ENCODE peak calls at places on chromosome 21, in nine cellular contexts. One of them, this sample, is unnamed.

GRCh38 chr21:38831526-38832467 is 26.1 kb downstream of the ETS2 start:
- DNase-seq in stimulated activated CD4-positive, alpha-beta T cell treated with anti-CD3 and anti-CD28 coated beads, Interleukin-1b, Interleukin-23, amount 100 ng/mL, for 48 hours: peak; percentile 59
- DNase-seq in iPS-NIHi11: no peak
- DNase-seq in effector memory CD4-positive, alpha-beta T cell: peak; percentile 12
- DNase-seq in CD4-positive, alpha-beta T cell: no peak
- DNase-seq in activated T-helper 9 cell treated with anti-CD3 and anti-CD28 coated beads, Interleukin-2, amount 50 U/mL, for 16 hours: no peak
- DNase-seq in midbrain: no peak
- DNase-seq in activated CD8-positive, alpha-beta memory T cell treated with anti-CD3 and anti-CD28 coated beads, Interleukin-2, amount 10 ng/mL, durations not matched to agents 7 days and 5 days: peak; percentile 47
- DNase-seq in NCI-H1417 treated with DMSO at 0.1 percent for 48 hours: no peak
- DNase-seq in this sample: peak; percentile 89

GRCh38 chr21:29302340-29302991 is 3.7 kb downstream of the BACH1 start:
- DNase-seq in stimulated activated CD4-positive, alpha-beta T cell treated with anti-CD3 and anti-CD28 coated beads, Interleukin-1b, Interleukin-23, amount 100 ng/mL, for 48 hours: no peak
- DNase-seq in iPS-NIHi11: no peak
- DNase-seq in effector memory CD4-positive, alpha-beta T cell: no peak
- DNase-seq in CD4-positive, alpha-beta T cell: no peak
- DNase-seq in activated T-helper 9 cell treated with anti-CD3 and anti-CD28 coated beads, Interleukin-2, amount 50 U/mL, for 16 hours: no peak
- DNase-seq in midbrain: no peak
- DNase-seq in activated CD8-positive, alpha-beta memory T cell treated with anti-CD3 and anti-CD28 coated beads, Interleukin-2, amount 10 ng/mL, durations not matched to agents 7 days and 5 days: no peak
- DNase-seq in NCI-H1417 treated with DMSO at 0.1 percent for 48 hours: no peak
- DNase-seq in this sample: no peak

GRCh38 chr21:15624646-15625045 is 105.1 kb upstream of the USP25 start:
- DNase-seq in stimulated activated CD4-positive, alpha-beta T cell treated with anti-CD3 and anti-CD28 coated beads, Interleukin-1b, Interleukin-23, amount 100 ng/mL, for 48 hours: no peak
- DNase-seq in iPS-NIHi11: no peak
- DNase-seq in effector memory CD4-positive, alpha-beta T cell: no peak
- DNase-seq in CD4-positive, alpha-beta T cell: no peak
- DNase-seq in activated T-helper 9 cell treated with anti-CD3 and anti-CD28 coated beads, Interleukin-2, amount 50 U/mL, for 16 hours: no peak
- DNase-seq in midbrain: no peak
- DNase-seq in activated CD8-positive, alpha-beta memory T cell treated with anti-CD3 and anti-CD28 coated beads, Interleukin-2, amount 10 ng/mL, durations not matched to agents 7 days and 5 days: no peak
- DNase-seq in NCI-H1417 treated with DMSO at 0.1 percent for 48 hours: no peak
- DNase-seq in this sample: no peak

GRCh38 chr21:41167348-41168342 is at the start of gene BACE2:
- DNase-seq in stimulated activated CD4-positive, alpha-beta T cell treated with anti-CD3 and anti-CD28 coated beads, Interleukin-1b, Interleukin-23, amount 100 ng/mL, for 48 hours: peak; percentile 39
- DNase-seq in iPS-NIHi11: peak; percentile 86
- DNase-seq in effector memory CD4-positive, alpha-beta T cell: no peak
- DNase-seq in CD4-positive, alpha-beta T cell: peak; percentile 13
- DNase-seq in activated T-helper 9 cell treated with anti-CD3 and anti-CD28 coated beads, Interleukin-2, amount 50 U/mL, for 16 hours: no peak
- DNase-seq in midbrain: peak; percentile 62
- DNase-seq in activated CD8-positive, alpha-beta memory T cell treated with anti-CD3 and anti-CD28 coated beads, Interleukin-2, amount 10 ng/mL, durations not matched to agents 7 days and 5 days: peak; percentile 68
- DNase-seq in NCI-H1417 treated with DMSO at 0.1 percent for 48 hours: no peak
- DNase-seq in this sample: peak; percentile 63

GRCh38 chr21:46226920-46227599 is 1.5 kb downstream of the LSS start:
- DNase-seq in stimulated activated CD4-positive, alpha-beta T cell treated with anti-CD3 and anti-CD28 coated beads, Interleukin-1b, Interleukin-23, amount 100 ng/mL, for 48 hours: no peak
- DNase-seq in iPS-NIHi11: no peak
- DNase-seq in effector memory CD4-positive, alpha-beta T cell: no peak
- DNase-seq in CD4-positive, alpha-beta T cell: no peak
- DNase-seq in activated T-helper 9 cell treated with anti-CD3 and anti-CD28 coated beads, Interleukin-2, amount 50 U/mL, for 16 hours: no peak
- DNase-seq in midbrain: no peak
- DNase-seq in activated CD8-positive, alpha-beta memory T cell treated with anti-CD3 and anti-CD28 coated beads, Interleukin-2, amount 10 ng/mL, durations not matched to agents 7 days and 5 days: peak; percentile 41
- DNase-seq in NCI-H1417 treated with DMSO at 0.1 percent for 48 hours: no peak
- DNase-seq in this sample: peak; percentile 21

GRCh38 chr21:46208761-46209721 is 19.5 kb downstream of the LSS start:
- DNase-seq in stimulated activated CD4-positive, alpha-beta T cell treated with anti-CD3 and anti-CD28 coated beads, Interleukin-1b, Interleukin-23, amount 100 ng/mL, for 48 hours: no peak
- DNase-seq in iPS-NIHi11: no peak
- DNase-seq in effector memory CD4-positive, alpha-beta T cell: no peak
- DNase-seq in CD4-positive, alpha-beta T cell: no peak
- DNase-seq in activated T-helper 9 cell treated with anti-CD3 and anti-CD28 coated beads, Interleukin-2, amount 50 U/mL, for 16 hours: no peak
- DNase-seq in midbrain: no peak
- DNase-seq in activated CD8-positive, alpha-beta memory T cell treated with anti-CD3 and anti-CD28 coated beads, Interleukin-2, amount 10 ng/mL, durations not matched to agents 7 days and 5 days: no peak
- DNase-seq in NCI-H1417 treated with DMSO at 0.1 percent for 48 hours: no peak
- DNase-seq in this sample: no peak

GRCh38 chr21:32392880-32393676 is at the start of gene URB1:
- DNase-seq in stimulated activated CD4-positive, alpha-beta T cell treated with anti-CD3 and anti-CD28 coated beads, Interleukin-1b, Interleukin-23, amount 100 ng/mL, for 48 hours: peak; percentile 92
- DNase-seq in iPS-NIHi11: peak; percentile 99
- DNase-seq in effector memory CD4-positive, alpha-beta T cell: peak; percentile 92
- DNase-seq in CD4-positive, alpha-beta T cell: peak; percentile 96
- DNase-seq in activated T-helper 9 cell treated with anti-CD3 and anti-CD28 coated beads, Interleukin-2, amount 50 U/mL, for 16 hours: peak; percentile 92
- DNase-seq in midbrain: peak; percentile 96
- DNase-seq in activated CD8-positive, alpha-beta memory T cell treated with anti-CD3 and anti-CD28 coated beads, Interleukin-2, amount 10 ng/mL, durations not matched to agents 7 days and 5 days: peak; percentile 95
- DNase-seq in NCI-H1417 treated with DMSO at 0.1 percent for 48 hours: peak; percentile 76
- DNase-seq in this sample: peak; percentile 59

GRCh38 chr21:36692125-36692843 is 6.6 kb upstream of the SIM2 start:
- DNase-seq in stimulated activated CD4-positive, alpha-beta T cell treated with anti-CD3 and anti-CD28 coated beads, Interleukin-1b, Interleukin-23, amount 100 ng/mL, for 48 hours: no peak
- DNase-seq in iPS-NIHi11: no peak
- DNase-seq in effector memory CD4-positive, alpha-beta T cell: no peak
- DNase-seq in CD4-positive, alpha-beta T cell: no peak
- DNase-seq in activated T-helper 9 cell treated with anti-CD3 and anti-CD28 coated beads, Interleukin-2, amount 50 U/mL, for 16 hours: no peak
- DNase-seq in midbrain: no peak
- DNase-seq in activated CD8-positive, alpha-beta memory T cell treated with anti-CD3 and anti-CD28 coated beads, Interleukin-2, amount 10 ng/mL, durations not matched to agents 7 days and 5 days: no peak
- DNase-seq in NCI-H1417 treated with DMSO at 0.1 percent for 48 hours: no peak
- DNase-seq in this sample: no peak

GRCh38 chr21:40841524-40842196 is 5.3 kb downstream of the DSCAM start:
- DNase-seq in stimulated activated CD4-positive, alpha-beta T cell treated with anti-CD3 and anti-CD28 coated beads, Interleukin-1b, Interleukin-23, amount 100 ng/mL, for 48 hours: peak; percentile 4
- DNase-seq in iPS-NIHi11: peak; percentile 52
- DNase-seq in effector memory CD4-positive, alpha-beta T cell: no peak
- DNase-seq in CD4-positive, alpha-beta T cell: no peak
- DNase-seq in activated T-helper 9 cell treated with anti-CD3 and anti-CD28 coated beads, Interleukin-2, amount 50 U/mL, for 16 hours: no peak
- DNase-seq in midbrain: peak; percentile 52
- DNase-seq in activated CD8-positive, alpha-beta memory T cell treated with anti-CD3 and anti-CD28 coated beads, Interleukin-2, amount 10 ng/mL, durations not matched to agents 7 days and 5 days: no peak
- DNase-seq in NCI-H1417 treated with DMSO at 0.1 percent for 48 hours: peak; percentile 58
- DNase-seq in this sample: no peak

GRCh38 chr21:26777166-26777565 is 68.0 kb downstream of the ADAMTS1 start:
- DNase-seq in stimulated activated CD4-positive, alpha-beta T cell treated with anti-CD3 and anti-CD28 coated beads, Interleukin-1b, Interleukin-23, amount 100 ng/mL, for 48 hours: no peak
- DNase-seq in iPS-NIHi11: no peak
- DNase-seq in effector memory CD4-positive, alpha-beta T cell: no peak
- DNase-seq in CD4-positive, alpha-beta T cell: no peak
- DNase-seq in activated T-helper 9 cell treated with anti-CD3 and anti-CD28 coated beads, Interleukin-2, amount 50 U/mL, for 16 hours: no peak
- DNase-seq in midbrain: no peak
- DNase-seq in activated CD8-positive, alpha-beta memory T cell treated with anti-CD3 and anti-CD28 coated beads, Interleukin-2, amount 10 ng/mL, durations not matched to agents 7 days and 5 days: no peak
- DNase-seq in NCI-H1417 treated with DMSO at 0.1 percent for 48 hours: no peak
- DNase-seq in this sample: no peak

GRCh38 chr21:39523398-39523797 is 71.6 kb downstream of the SH3BGR start:
- DNase-seq in stimulated activated CD4-positive, alpha-beta T cell treated with anti-CD3 and anti-CD28 coated beads, Interleukin-1b, Interleukin-23, amount 100 ng/mL, for 48 hours: no peak
- DNase-seq in iPS-NIHi11: no peak
- DNase-seq in effector memory CD4-positive, alpha-beta T cell: no peak
- DNase-seq in CD4-positive, alpha-beta T cell: no peak
- DNase-seq in activated T-helper 9 cell treated with anti-CD3 and anti-CD28 coated beads, Interleukin-2, amount 50 U/mL, for 16 hours: no peak
- DNase-seq in midbrain: no peak
- DNase-seq in activated CD8-positive, alpha-beta memory T cell treated with anti-CD3 and anti-CD28 coated beads, Interleukin-2, amount 10 ng/mL, durations not matched to agents 7 days and 5 days: no peak
- DNase-seq in NCI-H1417 treated with DMSO at 0.1 percent for 48 hours: no peak
- DNase-seq in this sample: peak; percentile 8

GRCh38 chr21:36015096-36015495 is 45.2 kb downstream of the SETD4 start:
- DNase-seq in stimulated activated CD4-positive, alpha-beta T cell treated with anti-CD3 and anti-CD28 coated beads, Interleukin-1b, Interleukin-23, amount 100 ng/mL, for 48 hours: no peak
- DNase-seq in iPS-NIHi11: no peak
- DNase-seq in effector memory CD4-positive, alpha-beta T cell: no peak
- DNase-seq in CD4-positive, alpha-beta T cell: no peak
- DNase-seq in activated T-helper 9 cell treated with anti-CD3 and anti-CD28 coated beads, Interleukin-2, amount 50 U/mL, for 16 hours: no peak
- DNase-seq in midbrain: no peak
- DNase-seq in activated CD8-positive, alpha-beta memory T cell treated with anti-CD3 and anti-CD28 coated beads, Interleukin-2, amount 10 ng/mL, durations not matched to agents 7 days and 5 days: no peak
- DNase-seq in NCI-H1417 treated with DMSO at 0.1 percent for 48 hours: no peak
- DNase-seq in this sample: no peak

GRCh38 chr21:22965455-22966125 is 1967.4 kb downstream of the NCAM2 start:
- DNase-seq in stimulated activated CD4-positive, alpha-beta T cell treated with anti-CD3 and anti-CD28 coated beads, Interleukin-1b, Interleukin-23, amount 100 ng/mL, for 48 hours: no peak
- DNase-seq in iPS-NIHi11: no peak
- DNase-seq in effector memory CD4-positive, alpha-beta T cell: no peak
- DNase-seq in CD4-positive, alpha-beta T cell: no peak
- DNase-seq in activated T-helper 9 cell treated with anti-CD3 and anti-CD28 coated beads, Interleukin-2, amount 50 U/mL, for 16 hours: no peak
- DNase-seq in midbrain: no peak
- DNase-seq in activated CD8-positive, alpha-beta memory T cell treated with anti-CD3 and anti-CD28 coated beads, Interleukin-2, amount 10 ng/mL, durations not matched to agents 7 days and 5 days: no peak
- DNase-seq in NCI-H1417 treated with DMSO at 0.1 percent for 48 hours: no peak
- DNase-seq in this sample: no peak

GRCh38 chr21:43758132-43758619 is 17.9 kb downstream of the CSTB start:
- DNase-seq in stimulated activated CD4-positive, alpha-beta T cell treated with anti-CD3 and anti-CD28 coated beads, Interleukin-1b, Interleukin-23, amount 100 ng/mL, for 48 hours: no peak
- DNase-seq in iPS-NIHi11: no peak
- DNase-seq in effector memory CD4-positive, alpha-beta T cell: no peak
- DNase-seq in CD4-positive, alpha-beta T cell: no peak
- DNase-seq in activated T-helper 9 cell treated with anti-CD3 and anti-CD28 coated beads, Interleukin-2, amount 50 U/mL, for 16 hours: no peak
- DNase-seq in midbrain: peak; percentile 44
- DNase-seq in activated CD8-positive, alpha-beta memory T cell treated with anti-CD3 and anti-CD28 coated beads, Interleukin-2, amount 10 ng/mL, durations not matched to agents 7 days and 5 days: no peak
- DNase-seq in NCI-H1417 treated with DMSO at 0.1 percent for 48 hours: no peak
- DNase-seq in this sample: peak; percentile 71

GRCh38 chr21:16455978-16456377 is 726.2 kb downstream of the USP25 start:
- DNase-seq in stimulated activated CD4-positive, alpha-beta T cell treated with anti-CD3 and anti-CD28 coated beads, Interleukin-1b, Interleukin-23, amount 100 ng/mL, for 48 hours: no peak
- DNase-seq in iPS-NIHi11: no peak
- DNase-seq in effector memory CD4-positive, alpha-beta T cell: no peak
- DNase-seq in CD4-positive, alpha-beta T cell: no peak
- DNase-seq in activated T-helper 9 cell treated with anti-CD3 and anti-CD28 coated beads, Interleukin-2, amount 50 U/mL, for 16 hours: no peak
- DNase-seq in midbrain: peak; percentile 77
- DNase-seq in activated CD8-positive, alpha-beta memory T cell treated with anti-CD3 and anti-CD28 coated beads, Interleukin-2, amount 10 ng/mL, durations not matched to agents 7 days and 5 days: no peak
- DNase-seq in NCI-H1417 treated with DMSO at 0.1 percent for 48 hours: no peak
- DNase-seq in this sample: no peak

GRCh38 chr21:16842716-16843115 is 670.1 kb upstream of the CXADR start:
- DNase-seq in stimulated activated CD4-positive, alpha-beta T cell treated with anti-CD3 and anti-CD28 coated beads, Interleukin-1b, Interleukin-23, amount 100 ng/mL, for 48 hours: no peak
- DNase-seq in iPS-NIHi11: no peak
- DNase-seq in effector memory CD4-positive, alpha-beta T cell: no peak
- DNase-seq in CD4-positive, alpha-beta T cell: no peak
- DNase-seq in activated T-helper 9 cell treated with anti-CD3 and anti-CD28 coated beads, Interleukin-2, amount 50 U/mL, for 16 hours: no peak
- DNase-seq in midbrain: no peak
- DNase-seq in activated CD8-positive, alpha-beta memory T cell treated with anti-CD3 and anti-CD28 coated beads, Interleukin-2, amount 10 ng/mL, durations not matched to agents 7 days and 5 days: no peak
- DNase-seq in NCI-H1417 treated with DMSO at 0.1 percent for 48 hours: no peak
- DNase-seq in this sample: no peak

GRCh38 chr21:43916691-43917514 is 51.9 kb downstream of the AGPAT3 start:
- DNase-seq in stimulated activated CD4-positive, alpha-beta T cell treated with anti-CD3 and anti-CD28 coated beads, Interleukin-1b, Interleukin-23, amount 100 ng/mL, for 48 hours: peak; percentile 66
- DNase-seq in iPS-NIHi11: no peak
- DNase-seq in effector memory CD4-positive, alpha-beta T cell: peak; percentile 29
- DNase-seq in CD4-positive, alpha-beta T cell: peak; percentile 67
- DNase-seq in activated T-helper 9 cell treated with anti-CD3 and anti-CD28 coated beads, Interleukin-2, amount 50 U/mL, for 16 hours: peak; percentile 37
- DNase-seq in midbrain: no peak
- DNase-seq in activated CD8-positive, alpha-beta memory T cell treated with anti-CD3 and anti-CD28 coated beads, Interleukin-2, amount 10 ng/mL, durations not matched to agents 7 days and 5 days: peak; percentile 83
- DNase-seq in NCI-H1417 treated with DMSO at 0.1 percent for 48 hours: no peak
- DNase-seq in this sample: peak; percentile 16

GRCh38 chr21:17526771-17527170 is 13.9 kb downstream of the CXADR start:
- DNase-seq in stimulated activated CD4-positive, alpha-beta T cell treated with anti-CD3 and anti-CD28 coated beads, Interleukin-1b, Interleukin-23, amount 100 ng/mL, for 48 hours: no peak
- DNase-seq in iPS-NIHi11: no peak
- DNase-seq in effector memory CD4-positive, alpha-beta T cell: no peak
- DNase-seq in CD4-positive, alpha-beta T cell: no peak
- DNase-seq in activated T-helper 9 cell treated with anti-CD3 and anti-CD28 coated beads, Interleukin-2, amount 50 U/mL, for 16 hours: no peak
- DNase-seq in midbrain: no peak
- DNase-seq in activated CD8-positive, alpha-beta memory T cell treated with anti-CD3 and anti-CD28 coated beads, Interleukin-2, amount 10 ng/mL, durations not matched to agents 7 days and 5 days: no peak
- DNase-seq in NCI-H1417 treated with DMSO at 0.1 percent for 48 hours: no peak
- DNase-seq in this sample: no peak

GRCh38 chr21:31162827-31163226 is 124.6 kb upstream of the KRTAP19-8 start:
- DNase-seq in stimulated activated CD4-positive, alpha-beta T cell treated with anti-CD3 and anti-CD28 coated beads, Interleukin-1b, Interleukin-23, amount 100 ng/mL, for 48 hours: no peak
- DNase-seq in iPS-NIHi11: no peak
- DNase-seq in effector memory CD4-positive, alpha-beta T cell: no peak
- DNase-seq in CD4-positive, alpha-beta T cell: no peak
- DNase-seq in activated T-helper 9 cell treated with anti-CD3 and anti-CD28 coated beads, Interleukin-2, amount 50 U/mL, for 16 hours: no peak
- DNase-seq in midbrain: peak; percentile 26
- DNase-seq in activated CD8-positive, alpha-beta memory T cell treated with anti-CD3 and anti-CD28 coated beads, Interleukin-2, amount 10 ng/mL, durations not matched to agents 7 days and 5 days: no peak
- DNase-seq in NCI-H1417 treated with DMSO at 0.1 percent for 48 hours: no peak
- DNase-seq in this sample: peak; percentile 74

GRCh38 chr21:28436286-28436932 is 556.3 kb downstream of the LTN1 start:
- DNase-seq in stimulated activated CD4-positive, alpha-beta T cell treated with anti-CD3 and anti-CD28 coated beads, Interleukin-1b, Interleukin-23, amount 100 ng/mL, for 48 hours: no peak
- DNase-seq in iPS-NIHi11: no peak
- DNase-seq in effector memory CD4-positive, alpha-beta T cell: no peak
- DNase-seq in CD4-positive, alpha-beta T cell: no peak
- DNase-seq in activated T-helper 9 cell treated with anti-CD3 and anti-CD28 coated beads, Interleukin-2, amount 50 U/mL, for 16 hours: no peak
- DNase-seq in midbrain: no peak
- DNase-seq in activated CD8-positive, alpha-beta memory T cell treated with anti-CD3 and anti-CD28 coated beads, Interleukin-2, amount 10 ng/mL, durations not matched to agents 7 days and 5 days: no peak
- DNase-seq in NCI-H1417 treated with DMSO at 0.1 percent for 48 hours: no peak
- DNase-seq in this sample: peak; percentile 59

GRCh38 chr21:35333831-35334593 is 284.9 kb upstream of the RUNX1 start:
- DNase-seq in stimulated activated CD4-positive, alpha-beta T cell treated with anti-CD3 and anti-CD28 coated beads, Interleukin-1b, Interleukin-23, amount 100 ng/mL, for 48 hours: no peak
- DNase-seq in iPS-NIHi11: no peak
- DNase-seq in effector memory CD4-positive, alpha-beta T cell: no peak
- DNase-seq in CD4-positive, alpha-beta T cell: no peak
- DNase-seq in activated T-helper 9 cell treated with anti-CD3 and anti-CD28 coated beads, Interleukin-2, amount 50 U/mL, for 16 hours: no peak
- DNase-seq in midbrain: no peak
- DNase-seq in activated CD8-positive, alpha-beta memory T cell treated with anti-CD3 and anti-CD28 coated beads, Interleukin-2, amount 10 ng/mL, durations not matched to agents 7 days and 5 days: no peak
- DNase-seq in NCI-H1417 treated with DMSO at 0.1 percent for 48 hours: no peak
- DNase-seq in this sample: no peak

GRCh38 chr21:44846485-44847260 is 26.8 kb downstream of the PTTG1IP start:
- DNase-seq in stimulated activated CD4-positive, alpha-beta T cell treated with anti-CD3 and anti-CD28 coated beads, Interleukin-1b, Interleukin-23, amount 100 ng/mL, for 48 hours: peak; percentile 52
- DNase-seq in iPS-NIHi11: no peak
- DNase-seq in effector memory CD4-positive, alpha-beta T cell: no peak
- DNase-seq in CD4-positive, alpha-beta T cell: peak; percentile 28
- DNase-seq in activated T-helper 9 cell treated with anti-CD3 and anti-CD28 coated beads, Interleukin-2, amount 50 U/mL, for 16 hours: no peak
- DNase-seq in midbrain: peak; percentile 38
- DNase-seq in activated CD8-positive, alpha-beta memory T cell treated with anti-CD3 and anti-CD28 coated beads, Interleukin-2, amount 10 ng/mL, durations not matched to agents 7 days and 5 days: peak; percentile 52
- DNase-seq in NCI-H1417 treated with DMSO at 0.1 percent for 48 hours: no peak
- DNase-seq in this sample: no peak

GRCh38 chr21:37645848-37646247 is 270.4 kb downstream of the KCNJ6 start:
- DNase-seq in stimulated activated CD4-positive, alpha-beta T cell treated with anti-CD3 and anti-CD28 coated beads, Interleukin-1b, Interleukin-23, amount 100 ng/mL, for 48 hours: no peak
- DNase-seq in iPS-NIHi11: no peak
- DNase-seq in effector memory CD4-positive, alpha-beta T cell: no peak
- DNase-seq in CD4-positive, alpha-beta T cell: no peak
- DNase-seq in activated T-helper 9 cell treated with anti-CD3 and anti-CD28 coated beads, Interleukin-2, amount 50 U/mL, for 16 hours: no peak
- DNase-seq in midbrain: no peak
- DNase-seq in activated CD8-positive, alpha-beta memory T cell treated with anti-CD3 and anti-CD28 coated beads, Interleukin-2, amount 10 ng/mL, durations not matched to agents 7 days and 5 days: no peak
- DNase-seq in NCI-H1417 treated with DMSO at 0.1 percent for 48 hours: no peak
- DNase-seq in this sample: no peak

GRCh38 chr21:43306911-43307676 is 119.8 kb downstream of the SIK1 start:
- DNase-seq in stimulated activated CD4-positive, alpha-beta T cell treated with anti-CD3 and anti-CD28 coated beads, Interleukin-1b, Interleukin-23, amount 100 ng/mL, for 48 hours: no peak
- DNase-seq in iPS-NIHi11: no peak
- DNase-seq in effector memory CD4-positive, alpha-beta T cell: no peak
- DNase-seq in CD4-positive, alpha-beta T cell: no peak
- DNase-seq in activated T-helper 9 cell treated with anti-CD3 and anti-CD28 coated beads, Interleukin-2, amount 50 U/mL, for 16 hours: no peak
- DNase-seq in midbrain: no peak
- DNase-seq in activated CD8-positive, alpha-beta memory T cell treated with anti-CD3 and anti-CD28 coated beads, Interleukin-2, amount 10 ng/mL, durations not matched to agents 7 days and 5 days: no peak
- DNase-seq in NCI-H1417 treated with DMSO at 0.1 percent for 48 hours: no peak
- DNase-seq in this sample: peak; percentile 9

GRCh38 chr21:28810826-28811524 is 181.7 kb downstream of the LTN1 start:
- DNase-seq in stimulated activated CD4-positive, alpha-beta T cell treated with anti-CD3 and anti-CD28 coated beads, Interleukin-1b, Interleukin-23, amount 100 ng/mL, for 48 hours: no peak
- DNase-seq in iPS-NIHi11: no peak
- DNase-seq in effector memory CD4-positive, alpha-beta T cell: no peak
- DNase-seq in CD4-positive, alpha-beta T cell: no peak
- DNase-seq in activated T-helper 9 cell treated with anti-CD3 and anti-CD28 coated beads, Interleukin-2, amount 50 U/mL, for 16 hours: no peak
- DNase-seq in midbrain: no peak
- DNase-seq in activated CD8-positive, alpha-beta memory T cell treated with anti-CD3 and anti-CD28 coated beads, Interleukin-2, amount 10 ng/mL, durations not matched to agents 7 days and 5 days: no peak
- DNase-seq in NCI-H1417 treated with DMSO at 0.1 percent for 48 hours: no peak
- DNase-seq in this sample: no peak

GRCh38 chr21:26100573-26100972 is 70.0 kb downstream of the APP start:
- DNase-seq in stimulated activated CD4-positive, alpha-beta T cell treated with anti-CD3 and anti-CD28 coated beads, Interleukin-1b, Interleukin-23, amount 100 ng/mL, for 48 hours: no peak
- DNase-seq in iPS-NIHi11: no peak
- DNase-seq in effector memory CD4-positive, alpha-beta T cell: no peak
- DNase-seq in CD4-positive, alpha-beta T cell: no peak
- DNase-seq in activated T-helper 9 cell treated with anti-CD3 and anti-CD28 coated beads, Interleukin-2, amount 50 U/mL, for 16 hours: no peak
- DNase-seq in midbrain: no peak
- DNase-seq in activated CD8-positive, alpha-beta memory T cell treated with anti-CD3 and anti-CD28 coated beads, Interleukin-2, amount 10 ng/mL, durations not matched to agents 7 days and 5 days: no peak
- DNase-seq in NCI-H1417 treated with DMSO at 0.1 percent for 48 hours: no peak
- DNase-seq in this sample: no peak

GRCh38 chr21:40507978-40508377 is 339.0 kb downstream of the DSCAM start:
- DNase-seq in stimulated activated CD4-positive, alpha-beta T cell treated with anti-CD3 and anti-CD28 coated beads, Interleukin-1b, Interleukin-23, amount 100 ng/mL, for 48 hours: no peak
- DNase-seq in iPS-NIHi11: no peak
- DNase-seq in effector memory CD4-positive, alpha-beta T cell: no peak
- DNase-seq in CD4-positive, alpha-beta T cell: no peak
- DNase-seq in activated T-helper 9 cell treated with anti-CD3 and anti-CD28 coated beads, Interleukin-2, amount 50 U/mL, for 16 hours: no peak
- DNase-seq in midbrain: no peak
- DNase-seq in activated CD8-positive, alpha-beta memory T cell treated with anti-CD3 and anti-CD28 coated beads, Interleukin-2, amount 10 ng/mL, durations not matched to agents 7 days and 5 days: no peak
- DNase-seq in NCI-H1417 treated with DMSO at 0.1 percent for 48 hours: no peak
- DNase-seq in this sample: peak; percentile 3

GRCh38 chr21:26717146-26717739 is 128.0 kb downstream of the ADAMTS1 start:
- DNase-seq in stimulated activated CD4-positive, alpha-beta T cell treated with anti-CD3 and anti-CD28 coated beads, Interleukin-1b, Interleukin-23, amount 100 ng/mL, for 48 hours: no peak
- DNase-seq in iPS-NIHi11: no peak
- DNase-seq in effector memory CD4-positive, alpha-beta T cell: no peak
- DNase-seq in CD4-positive, alpha-beta T cell: no peak
- DNase-seq in activated T-helper 9 cell treated with anti-CD3 and anti-CD28 coated beads, Interleukin-2, amount 50 U/mL, for 16 hours: no peak
- DNase-seq in midbrain: peak; percentile 21
- DNase-seq in activated CD8-positive, alpha-beta memory T cell treated with anti-CD3 and anti-CD28 coated beads, Interleukin-2, amount 10 ng/mL, durations not matched to agents 7 days and 5 days: no peak
- DNase-seq in NCI-H1417 treated with DMSO at 0.1 percent for 48 hours: no peak
- DNase-seq in this sample: peak; percentile 9

GRCh38 chr21:34039678-34040382 is 33.5 kb upstream of the MRPS6 start:
- DNase-seq in stimulated activated CD4-positive, alpha-beta T cell treated with anti-CD3 and anti-CD28 coated beads, Interleukin-1b, Interleukin-23, amount 100 ng/mL, for 48 hours: no peak
- DNase-seq in iPS-NIHi11: peak; percentile 51
- DNase-seq in effector memory CD4-positive, alpha-beta T cell: no peak
- DNase-seq in CD4-positive, alpha-beta T cell: no peak
- DNase-seq in activated T-helper 9 cell treated with anti-CD3 and anti-CD28 coated beads, Interleukin-2, amount 50 U/mL, for 16 hours: no peak
- DNase-seq in midbrain: no peak
- DNase-seq in activated CD8-positive, alpha-beta memory T cell treated with anti-CD3 and anti-CD28 coated beads, Interleukin-2, amount 10 ng/mL, durations not matched to agents 7 days and 5 days: no peak
- DNase-seq in NCI-H1417 treated with DMSO at 0.1 percent for 48 hours: no peak
- DNase-seq in this sample: no peak

GRCh38 chr21:14955936-14956520 is 108.8 kb downstream of the NRIP1 start:
- DNase-seq in stimulated activated CD4-positive, alpha-beta T cell treated with anti-CD3 and anti-CD28 coated beads, Interleukin-1b, Interleukin-23, amount 100 ng/mL, for 48 hours: no peak
- DNase-seq in iPS-NIHi11: no peak
- DNase-seq in effector memory CD4-positive, alpha-beta T cell: no peak
- DNase-seq in CD4-positive, alpha-beta T cell: no peak
- DNase-seq in activated T-helper 9 cell treated with anti-CD3 and anti-CD28 coated beads, Interleukin-2, amount 50 U/mL, for 16 hours: no peak
- DNase-seq in midbrain: no peak
- DNase-seq in activated CD8-positive, alpha-beta memory T cell treated with anti-CD3 and anti-CD28 coated beads, Interleukin-2, amount 10 ng/mL, durations not matched to agents 7 days and 5 days: no peak
- DNase-seq in NCI-H1417 treated with DMSO at 0.1 percent for 48 hours: no peak
- DNase-seq in this sample: no peak

GRCh38 chr21:39661740-39662139 is 49.0 kb downstream of the B3GALT5 start:
- DNase-seq in stimulated activated CD4-positive, alpha-beta T cell treated with anti-CD3 and anti-CD28 coated beads, Interleukin-1b, Interleukin-23, amount 100 ng/mL, for 48 hours: no peak
- DNase-seq in iPS-NIHi11: no peak
- DNase-seq in effector memory CD4-positive, alpha-beta T cell: no peak
- DNase-seq in CD4-positive, alpha-beta T cell: no peak
- DNase-seq in activated T-helper 9 cell treated with anti-CD3 and anti-CD28 coated beads, Interleukin-2, amount 50 U/mL, for 16 hours: no peak
- DNase-seq in midbrain: no peak
- DNase-seq in activated CD8-positive, alpha-beta memory T cell treated with anti-CD3 and anti-CD28 coated beads, Interleukin-2, amount 10 ng/mL, durations not matched to agents 7 days and 5 days: no peak
- DNase-seq in NCI-H1417 treated with DMSO at 0.1 percent for 48 hours: no peak
- DNase-seq in this sample: no peak